ENCODE peak calls at places on chromosomes 11 and 22, in five cellular contexts. L, E, R, J and X are unnamed samples.

GRCh38 chr11:68215087-68215445 is 2.0 kb upstream of the KMT5B start:
- DNase-seq in E (no peak), J (no peak), L (no peak), R (no peak), X (no peak)

GRCh38 chr11:41309716-41310115 is 149.7 kb downstream of the LRRC4C start:
- DNase-seq in J (no peak), E (no peak), R (no peak), L (no peak), X (no peak)

GRCh38 chr22:20810645-20811044 is 36.7 kb downstream of the SERPIND1 start:
- DNase-seq in R (no peak), J (no peak), E (no peak), L (no peak), X (no peak)

GRCh38 chr11:121435796-121436511 is 16.2 kb upstream of the SORL1 start:
- DNase-seq in L (no peak), J (no peak), R (no peak), E (no peak), X (no peak)

GRCh38 chr11:1200611-1201191 is 22.2 kb upstream of the MUC5B start:
- DNase-seq in J (no peak), R (peak; percentile 50), E (no peak), L (no peak), X (no peak)

GRCh38 chr22:50236731-50237409 is 8.0 kb downstream of the TUBGCP6 start:
- DNase-seq in J (no peak), R (no peak), E (no peak), L (no peak), X (peak; percentile 30)

GRCh38 chr11:47944555-47945128 is 35.7 kb upstream of the PTPRJ start:
- DNase-seq in J (no peak), R (no peak), E (no peak), L (no peak), X (no peak)

GRCh38 chr11:40129276-40129675 is 1330.2 kb downstream of the LRRC4C start:
- DNase-seq in J (no peak), E (no peak), L (no peak), R (no peak), X (no peak)

GRCh38 chr22:45895436-45896152 is 81.4 kb downstream of the WNT7B start:
- DNase-seq in L (no peak), J (no peak), R (peak; percentile 44), E (no peak), X (peak; percentile 60)

GRCh38 chr11:14029971-14030531 is 67.5 kb downstream of the SPON1 start:
- DNase-seq in E (peak; percentile 79), L (no peak), J (peak; percentile 46), R (peak; percentile 73), X (peak; percentile 80)

GRCh38 chr11:2586091-2586792 is 113.6 kb downstream of the KCNQ1OT1 start:
- DNase-seq in E (peak; percentile 4), L (no peak), J (peak; percentile 62), R (peak; percentile 45), X (no peak)

GRCh38 chr22:50191041-50191740 is 5.5 kb downstream of the TRABD start:
- DNase-seq in R (no peak), J (no peak), E (no peak), L (peak; percentile 56), X (no peak)

GRCh38 chr22:19720999-19721485 is 2.3 kb upstream of the GP1BB start:
- DNase-seq in J (no peak), E (no peak), R (no peak), L (no peak), X (no peak)

GRCh38 chr11:17343907-17344306 is 7.7 kb upstream of the NCR3LG1 start:
- DNase-seq in R (no peak), E (no peak), J (no peak), L (no peak), X (no peak)

GRCh38 chr11:11817957-11818356 is 23.8 kb upstream of the USP47 start:
- DNase-seq in J (no peak), E (no peak), R (no peak), L (no peak), X (no peak)

GRCh38 chr11:117807482-117808272 is 10.7 kb upstream of the DSCAML1 start:
- DNase-seq in E (peak; percentile 48), J (peak; percentile 86), L (peak; percentile 42), R (peak; percentile 71), X (peak; percentile 73)

GRCh38 chr11:123822591-123822990 is 16.4 kb upstream of the OR6M1 start:
- DNase-seq in E (no peak), J (peak; percentile 17), R (no peak), L (no peak), X (no peak)

GRCh38 chr11:13717331-13717730 is 48.9 kb downstream of the FAR1 start:
- DNase-seq in J (no peak), R (no peak), L (no peak), E (no peak), X (no peak)

GRCh38 chr22:39110631-39111561 is 13.9 kb downstream of the APOBEC3H start:
- DNase-seq in R (no peak), E (no peak), L (no peak), J (no peak), X (no peak)

GRCh38 chr11:117929568-117930207 is 486 bp upstream of the TMPRSS13 start:
- DNase-seq in L (no peak), R (no peak), E (no peak), J (no peak), X (no peak)

GRCh38 chr11:118928108-118928869 is 2.6 kb upstream of the BCL9L start:
- DNase-seq in L (peak; percentile 67), E (peak; percentile 96), J (peak; percentile 96), R (peak; percentile 92), X (peak; percentile 89)

GRCh38 chr22:24108073-24108472 is 73.2 kb upstream of the SUSD2 start:
- DNase-seq in J (no peak), L (no peak), R (no peak), E (no peak), X (no peak)

GRCh38 chr22:37192232-37192631 is 4.2 kb upstream of the C1QTNF6 start:
- DNase-seq in R (no peak), J (no peak), E (no peak), L (no peak), X (no peak)

GRCh38 chr11:78715639-78716311 is 141.1 kb upstream of the NARS2 start:
- DNase-seq in E (peak; percentile 39), L (no peak), J (no peak), R (peak; percentile 68), X (peak; percentile 45)

GRCh38 chr22:29163808-29164207 is 41.9 kb upstream of the EMID1 start:
- DNase-seq in J (no peak), E (no peak), R (no peak), L (no peak), X (no peak)

GRCh38 chr22:35749808-35750207 is 32.1 kb downstream of the APOL5 start:
- DNase-seq in J (no peak), E (no peak), R (no peak), L (no peak), X (no peak)

GRCh38 chr11:102810943-102811528 is 13.1 kb upstream of the MMP1 start:
- DNase-seq in R (no peak), J (no peak), E (no peak), L (no peak), X (no peak)

GRCh38 chr22:38403806-38404205 is 51.2 kb downstream of the KCNJ4 start:
- DNase-seq in E (no peak), R (no peak), J (no peak), L (no peak), X (no peak)

GRCh38 chr11:45182902-45183301 is 36.5 kb downstream of the PRDM11 start:
- DNase-seq in E (no peak), J (peak; percentile 47), R (no peak), L (no peak), X (no peak)

GRCh38 chr11:2462092-2462985 is 17.5 kb downstream of the KCNQ1 start:
- DNase-seq in E (no peak), J (no peak), R (no peak), L (no peak), X (no peak)

GRCh38 chr11:110711448-110711775 is 825 bp downstream of the ARHGAP20 start:
- DNase-seq in E (no peak), L (no peak), J (no peak), R (no peak), X (no peak)

GRCh38 chr11:7668464-7668863 is 4.8 kb downstream of the CYB5R2 start:
- DNase-seq in J (no peak), E (no peak), R (no peak), L (no peak), X (no peak)

GRCh38 chr11:109308551-109308950 is 113.4 kb upstream of the C11orf87 start:
- DNase-seq in E (no peak), J (no peak), L (no peak), R (no peak), X (no peak)
- TF ChIP-seq POLR2A in E (no peak), J (no peak), L (no peak), R (no peak), X (no peak)

GRCh38 chr11:75775056-75775455 is 6.5 kb downstream of the DGAT2 start:
- DNase-seq in E (no peak), J (no peak), L (no peak), R (peak; percentile 20), X (no peak)
- TF ChIP-seq POLR2A in E (no peak), J (no peak), L (no peak), R (no peak), X (no peak)

GRCh38 chr22:41596776-41597634 is 7.4 kb upstream of the PMM1 start:
- DNase-seq in R (peak; percentile 65), E (peak; percentile 38), J (no peak), L (no peak), X (peak; percentile 85)
- TF ChIP-seq POLR2A in R (no peak), E (no peak), J (no peak), L (no peak), X (no peak)

DNA sequence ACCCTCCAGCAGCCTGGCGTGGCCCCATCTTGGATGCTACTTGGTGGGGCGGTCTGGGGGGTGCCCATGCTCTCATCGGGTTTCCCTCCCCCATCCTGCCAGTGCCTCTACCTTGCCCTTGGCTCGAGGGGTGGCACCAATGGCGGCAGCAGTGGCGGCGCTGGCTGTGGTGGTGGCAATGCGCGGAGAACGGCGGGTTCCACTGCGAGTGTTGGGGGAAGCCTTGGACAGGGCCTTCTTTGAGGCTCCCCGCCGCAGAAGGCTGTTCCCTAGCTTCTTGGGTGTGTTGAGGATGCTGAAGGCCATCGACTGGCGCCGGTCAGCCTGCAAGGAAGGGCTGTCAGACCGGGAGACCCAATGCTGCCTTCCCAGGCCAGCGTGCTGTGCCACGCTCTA is 5.1 kb downstream of the IL18BP start:
- DNase-seq in E (no peak), J (no peak), R (no peak), L (no peak), X (no peak)
- TF ChIP-seq POLR2A in E (no peak), J (no peak), R (no peak), L (no peak), X (no peak)